ENCODE peak calls at places on chromosome 20, in seven cellular contexts. X is heart left ventricle; V is Karpas-422; J is AG09309; D is iPS-NIHi11; T is effector CD4-positive, alpha-beta T cell; K is lung. U is an unnamed sample.

GRCh38 chr20:63781181-63781580 is 41.6 kb downstream of the SLC2A4RG start:
- DNase-seq in T (no peak), X (no peak), V (no peak), D (no peak), K (no peak), J (no peak), U (no peak)

GRCh38 chr20:46202758-46203509 is 84.8 kb downstream of the CD40 start:
- DNase-seq in D (no peak), X (no peak), K (no peak), J (no peak), T (no peak), V (no peak), U (no peak)

GRCh38 chr20:1900321-1900791 is 5.1 kb downstream of the SIRPA start:
- DNase-seq in V (peak; percentile 87), K (no peak), J (peak; percentile 48), T (no peak), X (peak; percentile 49), D (peak; percentile 83), U (peak; percentile 73)

GRCh38 chr20:51637241-51637640 is 94.7 kb upstream of the NFATC2 start:
- DNase-seq in D (no peak), T (no peak), J (no peak), V (no peak), K (no peak), X (no peak), U (no peak)

GRCh38 chr20:17969276-17969883 is 562 bp downstream of the MGME1 start:
- DNase-seq in K (no peak), X (peak; percentile 33), D (peak; percentile 46), V (peak; percentile 77), T (peak; percentile 21), J (no peak), U (peak; percentile 35)

GRCh38 chr20:50399917-50400704 is 110.1 kb upstream of the PTPN1 start:
- DNase-seq in V (no peak), J (no peak), T (no peak), D (no peak), K (peak; percentile 61), X (no peak), U (no peak)

GRCh38 chr20:38782275-38782674 is 23.2 kb upstream of the PPP1R16B start:
- DNase-seq in X (no peak), D (no peak), J (no peak), V (no peak), T (no peak), K (no peak), U (no peak)

GRCh38 chr20:34534391-34535165 is 18.4 kb downstream of the DYNLRB1 start:
- DNase-seq in X (no peak), T (no peak), K (no peak), J (no peak), D (no peak), V (no peak), U (no peak)

GRCh38 chr20:51400051-51400926 is 142.2 kb downstream of the NFATC2 start:
- DNase-seq in J (no peak), V (no peak), T (peak; percentile 66), K (no peak), X (no peak), D (no peak), U (no peak)

GRCh38 chr20:24134284-24134683 is 145.7 kb upstream of the GGTLC1 start:
- DNase-seq in T (no peak), D (peak; percentile 27), J (no peak), V (no peak), K (no peak), X (no peak), U (no peak)

GRCh38 chr20:10501377-10501776 is 66.3 kb downstream of the SLX4IP start:
- DNase-seq in K (peak; percentile 56), D (no peak), V (no peak), T (no peak), X (no peak), J (no peak), U (no peak)

GRCh38 chr20:38649275-38649891 is 47.8 kb downstream of the ARHGAP40 start:
- DNase-seq in J (no peak), D (peak; percentile 63), X (no peak), V (peak; percentile 66), T (no peak), K (no peak), U (peak; percentile 34)

GRCh38 chr20:61900376-61901293 is 165.0 kb downstream of the TAF4 start:
- DNase-seq in V (no peak), J (no peak), K (no peak), T (no peak), D (no peak), X (no peak), U (no peak)

GRCh38 chr20:48951646-48952045 is 30.1 kb downstream of the ARFGEF2 start:
- DNase-seq in K (no peak), V (no peak), D (no peak), T (no peak), X (no peak), J (no peak), U (no peak)

GRCh38 chr20:37202267-37202943 is 23.1 kb upstream of the MROH8 start:
- DNase-seq in K (peak; percentile 54), D (peak; percentile 65), J (peak; percentile 95), X (no peak), T (no peak), V (peak; percentile 67), U (peak; percentile 75)

GRCh38 chr20:31934491-31934890 is 17.4 kb downstream of the PDRG1 start:
- DNase-seq in V (no peak), J (no peak), D (no peak), X (no peak), T (no peak), K (no peak), U (no peak)

GRCh38 chr20:50678213-50678898 is 13.0 kb downstream of the RIPOR3 start:
- DNase-seq in T (no peak), J (no peak), D (no peak), V (no peak), X (no peak), K (no peak), U (no peak)

GRCh38 chr20:16158090-16158975 is 414.9 kb downstream of the KIF16B start:
- DNase-seq in X (no peak), J (no peak), D (no peak), V (peak; percentile 93), T (no peak), K (no peak), U (no peak)

GRCh38 chr20:62562831-62563230 is 79.5 kb upstream of the SLCO4A1 start:
- DNase-seq in D (no peak), J (no peak), K (no peak), V (no peak), T (no peak), X (no peak), U (no peak)

GRCh38 chr20:50305636-50306477 is 115.2 kb downstream of the CEBPB start:
- DNase-seq in V (no peak), J (no peak), K (no peak), T (no peak), X (no peak), D (no peak), U (no peak)

GRCh38 chr20:17857639-17858449 is 110.8 kb downstream of the SNX5 start:
- DNase-seq in D (no peak), J (no peak), T (no peak), K (no peak), V (no peak), X (no peak), U (no peak)

GRCh38 chr20:20407891-20408805 is 40.2 kb downstream of the INSM1 start:
- DNase-seq in X (no peak), J (no peak), V (peak; percentile 43), T (no peak), K (no peak), D (no peak), U (peak; percentile 50)

GRCh38 chr20:56554869-56555268 is 21.8 kb downstream of the FAM209B start:
- DNase-seq in K (peak; percentile 51), X (peak; percentile 63), D (peak; percentile 41), J (peak; percentile 95), T (no peak), V (peak; percentile 73), U (peak; percentile 86)

GRCh38 chr20:20184149-20184548 is 131.8 kb downstream of the CFAP61 start:
- DNase-seq in K (no peak), V (peak; percentile 77), T (no peak), D (no peak), J (no peak), X (no peak), U (no peak)

GRCh38 chr20:53918949-53919361 is 151.4 kb downstream of the BCAS1 start:
- DNase-seq in V (peak; percentile 71), T (no peak), K (no peak), X (no peak), J (no peak), D (peak; percentile 83), U (no peak)

GRCh38 chr20:44720617-44720993 is 5.4 kb downstream of the CCN5 start:
- DNase-seq in T (no peak), J (no peak), K (no peak), D (no peak), V (no peak), X (no peak), U (peak; percentile 82)

GRCh38 chr20:47318027-47318595 is 38.4 kb downstream of the ZMYND8 start:
- DNase-seq in X (no peak), T (no peak), K (no peak), J (no peak), D (peak; percentile 50), V (no peak), U (peak; percentile 38)

GRCh38 chr20:64080013-64080812 is at the start of gene OPRL1:
- DNase-seq in J (no peak), X (no peak), D (no peak), T (peak; percentile 49), K (no peak), V (no peak), U (no peak)

GRCh38 chr20:36688630-36689029 is 42.6 kb upstream of the SLA2 start:
- DNase-seq in X (no peak), K (no peak), D (no peak), J (no peak), T (no peak), V (no peak), U (no peak)

GRCh38 chr20:51563597-51564332 is 21.2 kb upstream of the NFATC2 start:
- DNase-seq in D (peak; percentile 65), J (peak; percentile 52), T (no peak), K (peak; percentile 36), V (no peak), X (peak; percentile 65), U (peak; percentile 70)

GRCh38 chr20:32642257-32643046 is 31.3 kb downstream of the C20orf203 start:
- DNase-seq in D (no peak), T (no peak), K (no peak), X (no peak), J (no peak), V (no peak), U (no peak)